ENCODE peak calls at places on chromosome 18, in six cellular contexts. A is NCI-H146; P is stimulated activated CD4-positive, alpha-beta T cell treated with anti-CD3 and anti-CD28 coated beads, Interleukin-4, amount 100 ng/mL, for 4 hours; D is Daoy; O is NCI-H82; C is GM12891. G is an unnamed sample.

GRCh38 chr18:50656841-50657470 is 97.1 kb downstream of the MAPK4 start:
- DNase-seq in A (no peak), P (no peak), D (peak), O (no peak), C (no peak), G (peak)

GRCh38 chr18:62942578-62942977 is 227.2 kb downstream of the PHLPP1 start:
- DNase-seq in A (no peak), P (no peak), D (no peak), O (no peak), C (no peak), G (no peak)

GRCh38 chr18:45517181-45517741 is 98.0 kb upstream of the SLC14A2 start:
- DNase-seq in A (no peak), P (no peak), D (peak), O (no peak), C (no peak), G (peak)

GRCh38 chr18:58639751-58640427 is 11.0 kb upstream of the ALPK2 start:
- DNase-seq in A (no peak), P (no peak), D (peak), O (no peak), C (no peak), G (no peak)

GRCh38 chr18:30709598-30709997 is 332.9 kb downstream of the DSC3 start:
- DNase-seq in A (no peak), P (no peak), D (no peak), O (no peak), C (no peak), G (no peak)

GRCh38 chr18:49030138-49030537 is 79.4 kb upstream of the SMAD7 start:
- DNase-seq in A (no peak), P (no peak), D (no peak), O (no peak), C (no peak), G (no peak)

GRCh38 chr18:62348474-62348873 is 23.4 kb downstream of the TNFRSF11A start:
- DNase-seq in A (no peak), P (no peak), D (no peak), O (no peak), C (no peak), G (no peak)

GRCh38 chr18:63365909-63366269 is 1.1 kb downstream of the KDSR start:
- DNase-seq in A (peak), P (no peak), D (no peak), O (peak), C (peak), G (no peak)

GRCh38 chr18:48886520-48887293 is 64.1 kb downstream of the SMAD7 start:
- DNase-seq in A (no peak), P (no peak), D (no peak), O (no peak), C (no peak), G (no peak)

GRCh38 chr18:36700955-36701354 is 127.8 kb downstream of the TPGS2 start:
- DNase-seq in A (no peak), P (no peak), D (no peak), O (no peak), C (no peak), G (no peak)

GRCh38 chr18:38948436-38948835 is 1382.8 kb upstream of the CELF4 start:
- DNase-seq in A (no peak), P (no peak), D (no peak), O (peak), C (no peak), G (no peak)

GRCh38 chr18:44869533-44869932 is 188.8 kb downstream of the SETBP1 start:
- DNase-seq in A (no peak), P (no peak), D (no peak), O (no peak), C (no peak), G (no peak)

GRCh38 chr18:79211844-79212243 is 142.7 kb downstream of the ATP9B start:
- DNase-seq in A (no peak), P (no peak), D (no peak), O (no peak), C (no peak), G (no peak)

GRCh38 chr18:48153641-48154481 is 223.4 kb upstream of the SMAD2 start:
- DNase-seq in A (no peak), P (no peak), D (no peak), O (no peak), C (no peak), G (peak)

GRCh38 chr18:45951021-45951714 is 16.0 kb downstream of the EPG5 start:
- DNase-seq in A (no peak), P (no peak), D (peak), O (no peak), C (no peak), G (peak)

GRCh38 chr18:26656944-26657536 is 108.7 kb upstream of the KCTD1 start:
- DNase-seq in A (peak), P (no peak), D (peak), O (peak), C (peak), G (peak)

GRCh38 chr18:63177822-63178525 is 141.6 kb downstream of the BCL2 start:
- DNase-seq in A (no peak), P (no peak), D (no peak), O (no peak), C (no peak), G (peak)

G was measured in gastrocnemius medialis.